ENCODE peak calls at places on chromosomes 4 and X, in four cellular contexts. M is HL-60, L is mammary epithelial cell, O is lung. F is an unnamed sample.
A peak's percentile ranks its signal among the peaks of the same experiment; 100 is the strongest.

GRCh38 chr4:184028571-184028996 is 123.5 kb downstream of the STOX2 start:
- DNase-seq in L (no peak), O (no peak), M (peak; percentile 74), F (no peak)

GRCh38 chrX:67692246-67692645 is 148.4 kb downstream of the AR start:
- DNase-seq in L (peak; percentile 3), M (no peak), O (no peak), F (peak; percentile 7)

GRCh38 chrX:15055146-15055930 is 182.1 kb downstream of the MOSPD2 start:
- DNase-seq in L (peak; percentile 55), M (no peak), O (no peak), F (no peak)

GRCh38 chrX:85963736-85964135 is 83.6 kb downstream of the CHM start:
- DNase-seq in L (peak; percentile 42), M (no peak), O (no peak), F (peak; percentile 75)

GRCh38 chr4:169583563-169583962 is 28.8 kb downstream of the NEK1 start:
- DNase-seq in M (no peak), L (peak; percentile 16), O (no peak), F (no peak)

GRCh38 chr4:4384837-4385236 is 2.1 kb upstream of the NSG1 start:
- DNase-seq in O (no peak), M (peak; percentile 6), L (peak; percentile 37), F (no peak)

GRCh38 chrX:5958523-5958922 is 270.1 kb downstream of the NLGN4X start:
- DNase-seq in L (no peak), O (no peak), M (no peak), F (no peak)

GRCh38 chrX:2402361-2402690 is 98.5 kb downstream of the DHRSX start:
- DNase-seq in M (no peak), O (no peak), L (no peak), F (no peak)

GRCh38 chr4:151408630-151409469 is at the start of gene FHIP1A:
- DNase-seq in M (peak; percentile 30), L (peak; percentile 95), O (peak; percentile 89), F (peak; percentile 4)

GRCh38 chr4:151407018-151407417 is 2.0 kb upstream of the FHIP1A start:
- DNase-seq in O (no peak), L (no peak), M (no peak), F (no peak)

GRCh38 chr4:151408380-151408629 is 671 bp upstream of the FHIP1A start:
- DNase-seq in M (peak; percentile 9), O (no peak), L (no peak), F (no peak)

GRCh38 chr4:151409470-151410313 is 716 bp downstream of the FHIP1A start:
- DNase-seq in L (peak; percentile 96), M (peak; percentile 52), O (peak; percentile 34), F (no peak)

DNA sequence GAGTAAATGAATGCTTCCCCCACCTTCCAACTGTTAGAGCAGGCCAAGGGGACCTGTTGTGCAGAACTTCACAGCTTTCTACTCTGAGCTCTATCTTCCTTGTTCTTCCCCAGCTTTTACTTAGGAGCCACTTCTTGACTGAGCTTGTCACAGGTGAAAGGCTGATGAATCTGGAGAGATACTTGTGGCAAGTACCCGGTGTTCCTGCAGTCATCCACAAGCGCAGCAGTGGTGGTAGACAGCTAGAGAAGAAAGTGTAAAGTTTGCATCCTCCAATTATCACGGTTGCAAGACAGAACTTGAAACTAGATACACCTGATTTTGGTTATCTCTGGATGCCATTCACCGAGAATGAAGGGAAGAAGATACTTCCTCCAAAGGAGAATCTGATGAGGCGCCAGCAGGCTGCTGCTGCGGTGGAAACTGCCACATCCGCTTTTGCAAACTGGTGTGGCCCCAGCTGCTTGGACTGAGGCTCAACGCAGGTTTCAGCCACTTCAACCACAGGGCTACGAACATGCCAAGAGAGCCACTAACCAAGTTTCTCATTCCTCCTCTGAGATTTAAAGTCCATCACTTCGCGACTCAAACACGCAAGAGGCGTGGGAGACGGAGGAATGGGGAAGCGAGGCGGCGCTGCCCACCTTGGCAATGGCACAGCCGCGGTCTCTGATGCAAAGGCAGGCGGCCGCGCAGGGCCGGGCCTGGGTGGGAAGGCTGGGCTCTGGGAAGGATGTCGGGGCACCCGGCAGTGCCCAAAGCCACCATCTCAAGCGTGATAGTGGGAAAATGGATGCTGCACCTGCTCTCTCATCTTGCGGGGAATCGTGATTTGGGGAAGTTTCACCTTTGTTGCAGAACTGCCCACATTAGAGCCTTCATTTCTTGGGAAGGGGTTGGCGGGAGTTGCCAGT is 1.3 kb upstream of the FHIP1A start:
- DNase-seq in L (peak; percentile 66), M (peak; percentile 96), O (peak; percentile 36), F (no peak)
- TF ChIP-seq CTCF in L (no peak), M (no peak), O (no peak), F (no peak)

DNA sequence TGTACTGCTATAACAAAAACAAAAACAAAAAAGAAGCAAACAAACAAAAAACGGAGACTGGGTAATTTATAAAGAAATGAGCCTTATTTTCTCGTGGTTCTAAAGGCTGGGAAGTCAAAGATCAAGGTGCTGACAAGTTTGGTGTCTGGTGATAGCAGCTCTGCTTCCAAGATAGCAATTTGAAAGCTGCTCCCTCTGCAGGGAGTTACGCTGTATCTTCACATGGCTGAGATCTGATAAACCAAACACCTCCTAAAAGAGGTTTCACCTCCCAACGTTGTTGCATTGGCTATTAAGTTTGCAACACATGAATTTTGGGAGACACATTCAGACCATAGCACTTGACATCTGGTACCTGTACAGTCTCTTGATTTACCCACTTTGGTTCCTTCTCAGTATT is 854.2 kb downstream of the CENPC start:
- DNase-seq in O (no peak), M (no peak), L (no peak), F (no peak)
- TF ChIP-seq CTCF in O (no peak), M (no peak), L (no peak), F (no peak)

GRCh38 chr4:15742083-15742582 is 36.0 kb upstream of the CD38 start:
- DNase-seq in O (no peak), M (no peak), L (no peak), F (no peak)

GRCh38 chr4:15738877-15739276 is 36.0 kb downstream of the BST1 start:
- DNase-seq in M (no peak), O (no peak), L (no peak), F (no peak)

GRCh38 chr4:15744016-15744415 is 34.1 kb upstream of the CD38 start:
- DNase-seq in L (no peak), M (no peak), O (no peak), F (no peak)

GRCh38 chr4:15742637-15743036 is 35.5 kb upstream of the CD38 start:
- DNase-seq in L (no peak), O (no peak), M (no peak), F (no peak)

DNA sequence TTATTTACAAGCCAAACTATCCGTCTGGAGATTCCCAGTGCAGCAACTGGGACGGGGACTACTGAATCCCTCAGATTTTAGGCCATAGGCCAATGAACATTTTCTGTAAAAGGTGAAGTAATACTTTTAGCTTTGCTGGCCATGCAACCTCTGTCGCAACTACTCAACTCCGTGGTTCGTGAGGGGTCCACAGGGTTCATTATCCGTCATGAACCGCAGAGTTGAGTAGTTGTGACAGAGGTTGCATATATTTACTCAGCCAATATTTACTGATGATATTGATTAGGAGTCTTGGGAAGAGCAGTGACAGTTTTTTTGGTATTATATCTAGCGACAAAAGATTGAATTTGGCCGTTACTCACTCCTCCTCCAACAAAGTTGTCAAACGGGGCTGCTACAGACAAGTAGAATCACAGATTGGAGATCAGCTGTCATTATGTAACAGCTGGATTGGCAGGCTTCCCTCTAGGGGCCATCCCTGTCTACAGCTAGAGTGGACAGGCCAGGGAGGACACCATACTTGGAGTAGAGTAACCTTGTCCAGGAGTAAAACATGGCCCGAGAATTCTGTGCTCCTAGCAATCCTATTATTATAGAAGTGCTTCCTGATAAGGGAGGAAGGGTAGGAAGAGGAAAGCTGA is 37.2 kb upstream of the CD38 start:
- DNase-seq in O (no peak), M (no peak), L (no peak), F (no peak)
- TF ChIP-seq CTCF in O (no peak), M (no peak), L (no peak), F (no peak)

GRCh38 chr4:121464854-121465253 is 84.0 kb upstream of the QRFPR start:
- DNase-seq in M (no peak), L (peak; percentile 9), O (no peak), F (no peak)
- TF ChIP-seq CTCF in M (no peak), L (peak; percentile 18), O (no peak), F (no peak)

GRCh38 chrX:116490091-116490490 is 27.3 kb upstream of the CT83 start:
- DNase-seq in M (no peak), O (no peak), L (no peak), F (no peak)
- TF ChIP-seq CTCF in M (no peak), O (no peak), L (peak; percentile 39), F (no peak)

DNA sequence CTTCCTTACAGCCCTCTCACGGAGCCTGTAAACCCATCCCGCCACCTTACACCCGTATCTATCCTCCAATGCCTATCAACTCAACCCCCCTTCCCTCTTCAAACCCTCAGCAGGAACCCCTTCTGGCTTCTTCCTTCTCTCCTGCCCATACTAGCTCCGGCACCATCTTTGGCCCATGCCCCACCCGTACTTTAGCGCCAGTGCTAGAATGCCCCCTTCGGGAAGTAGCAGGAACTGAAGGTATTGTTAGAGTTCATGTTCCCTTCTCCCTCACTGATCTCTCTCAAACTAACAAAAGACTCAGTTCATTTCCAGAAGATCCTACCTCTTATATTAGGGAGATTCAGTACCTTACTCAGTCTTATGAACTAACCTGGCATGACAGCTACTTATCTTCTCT is 2.7 kb upstream of the UGT2B15 start:
- DNase-seq in M (no peak), O (no peak), L (no peak), F (no peak)
- TF ChIP-seq CTCF in M (no peak), O (no peak), L (no peak), F (no peak)

DNA sequence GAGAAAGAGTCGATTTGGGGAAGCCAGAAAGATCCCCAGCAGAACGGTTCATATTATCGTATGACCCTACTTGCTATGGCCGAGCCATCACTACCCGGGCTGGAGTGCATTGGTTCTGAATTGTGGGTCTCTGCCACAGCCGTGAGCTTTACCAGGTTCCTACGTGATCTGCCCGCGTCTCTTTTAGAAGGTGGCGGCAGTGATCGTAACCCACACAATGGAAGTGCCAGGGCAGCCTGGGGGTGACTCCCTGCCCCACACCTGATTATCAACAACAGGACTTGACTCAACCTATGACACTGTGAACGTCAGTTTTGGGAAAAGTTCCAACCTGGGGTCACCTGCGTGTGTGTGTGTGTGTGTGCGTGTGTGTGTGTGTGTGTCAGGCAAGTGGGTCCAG is 90.8 kb downstream of the SHOX start:
- DNase-seq in L (no peak), O (no peak), M (no peak), F (no peak)
- TF ChIP-seq CTCF in L (no peak), O (no peak), M (no peak), F (no peak)